ENCODE peak calls at places on chromosomes 5 and 9, in eight cellular contexts. One of them, this sample, is unnamed.

GRCh38 chr9:86022687-86023266 is 76.6 kb downstream of the GOLM1 start:
- DNase-seq in esophagus squamous epithelium: no peak
- DNase-seq in brain microvascular endothelial cell: no peak
- DNase-seq in psoas muscle: no peak
- DNase-seq in H9: no peak
- DNase-seq in RWPE1: no peak
- DNase-seq in tibial nerve: no peak
- DNase-seq in retinal pigment epithelial cell: no peak
- DNase-seq in this sample: no peak

GRCh38 chr5:127988149-127988755 is 95.3 kb upstream of the SLC12A2 start:
- DNase-seq in esophagus squamous epithelium: no peak
- DNase-seq in RWPE1: peak
- DNase-seq in retinal pigment epithelial cell: peak
- DNase-seq in psoas muscle: no peak
- DNase-seq in brain microvascular endothelial cell: peak
- DNase-seq in tibial nerve: no peak
- DNase-seq in H9: no peak
- DNase-seq in this sample: peak

GRCh38 chr9:112007575-112008240 is 111.1 kb downstream of the UGCG start:
- DNase-seq in psoas muscle: no peak
- DNase-seq in H9: no peak
- DNase-seq in retinal pigment epithelial cell: no peak
- DNase-seq in RWPE1: no peak
- DNase-seq in tibial nerve: no peak
- DNase-seq in brain microvascular endothelial cell: no peak
- DNase-seq in esophagus squamous epithelium: no peak
- DNase-seq in this sample: no peak

GRCh38 chr9:120299785-120300184 is 280.2 kb downstream of the CDK5RAP2 start:
- DNase-seq in esophagus squamous epithelium: no peak
- DNase-seq in H9: peak
- DNase-seq in RWPE1: no peak
- DNase-seq in retinal pigment epithelial cell: no peak
- DNase-seq in psoas muscle: no peak
- DNase-seq in tibial nerve: no peak
- DNase-seq in brain microvascular endothelial cell: no peak
- DNase-seq in this sample: peak

GRCh38 chr5:14267166-14267838 is 124.2 kb downstream of the TRIO start:
- DNase-seq in RWPE1: no peak
- DNase-seq in esophagus squamous epithelium: no peak
- DNase-seq in brain microvascular endothelial cell: peak
- DNase-seq in H9: no peak
- DNase-seq in retinal pigment epithelial cell: no peak
- DNase-seq in psoas muscle: no peak
- DNase-seq in tibial nerve: no peak
- DNase-seq in this sample: no peak

GRCh38 chr5:180116077-180116375 is 44.5 kb upstream of the RNF130 start:
- DNase-seq in brain microvascular endothelial cell: no peak
- DNase-seq in psoas muscle: no peak
- DNase-seq in tibial nerve: no peak
- DNase-seq in retinal pigment epithelial cell: no peak
- DNase-seq in H9: peak
- DNase-seq in RWPE1: no peak
- DNase-seq in esophagus squamous epithelium: no peak
- DNase-seq in this sample: no peak

GRCh38 chr5:134101686-134102439 is 12.6 kb upstream of the TCF7 start:
- DNase-seq in H9: peak
- DNase-seq in retinal pigment epithelial cell: no peak
- DNase-seq in brain microvascular endothelial cell: no peak
- DNase-seq in tibial nerve: no peak
- DNase-seq in psoas muscle: peak
- DNase-seq in RWPE1: peak
- DNase-seq in esophagus squamous epithelium: no peak
- DNase-seq in this sample: peak

GRCh38 chr5:1793966-1794895 is 5.4 kb downstream of the MRPL36 start:
- DNase-seq in esophagus squamous epithelium: no peak
- DNase-seq in RWPE1: no peak
- DNase-seq in tibial nerve: no peak
- DNase-seq in H9: no peak
- DNase-seq in retinal pigment epithelial cell: peak
- DNase-seq in psoas muscle: no peak
- DNase-seq in brain microvascular endothelial cell: peak
- DNase-seq in this sample: peak

GRCh38 chr5:64292611-64293215 is 127.1 kb downstream of the RNF180 start:
- DNase-seq in tibial nerve: no peak
- DNase-seq in retinal pigment epithelial cell: no peak
- DNase-seq in RWPE1: no peak
- DNase-seq in esophagus squamous epithelium: no peak
- DNase-seq in brain microvascular endothelial cell: peak
- DNase-seq in H9: no peak
- DNase-seq in psoas muscle: no peak
- DNase-seq in this sample: no peak

GRCh38 chr5:9670371-9670770 is 40.2 kb upstream of the TAS2R1 start:
- DNase-seq in H9: no peak
- DNase-seq in brain microvascular endothelial cell: no peak
- DNase-seq in tibial nerve: no peak
- DNase-seq in esophagus squamous epithelium: no peak
- DNase-seq in retinal pigment epithelial cell: no peak
- DNase-seq in psoas muscle: no peak
- DNase-seq in RWPE1: no peak
- DNase-seq in this sample: no peak

GRCh38 chr9:123725389-123725788 is 204.5 kb downstream of the DENND1A start:
- DNase-seq in H9: peak
- DNase-seq in retinal pigment epithelial cell: no peak
- DNase-seq in brain microvascular endothelial cell: no peak
- DNase-seq in tibial nerve: no peak
- DNase-seq in esophagus squamous epithelium: no peak
- DNase-seq in psoas muscle: peak
- DNase-seq in RWPE1: no peak
- DNase-seq in this sample: no peak

GRCh38 chr9:107368696-107369095 is 85.6 kb downstream of the RAD23B start:
- DNase-seq in psoas muscle: no peak
- DNase-seq in H9: no peak
- DNase-seq in tibial nerve: no peak
- DNase-seq in esophagus squamous epithelium: no peak
- DNase-seq in brain microvascular endothelial cell: no peak
- DNase-seq in retinal pigment epithelial cell: peak
- DNase-seq in RWPE1: no peak
- DNase-seq in this sample: no peak

GRCh38 chr9:69940668-69941067 is 103.0 kb upstream of the MAMDC2 start:
- DNase-seq in tibial nerve: no peak
- DNase-seq in brain microvascular endothelial cell: no peak
- DNase-seq in H9: no peak
- DNase-seq in RWPE1: no peak
- DNase-seq in retinal pigment epithelial cell: no peak
- DNase-seq in esophagus squamous epithelium: no peak
- DNase-seq in psoas muscle: no peak
- DNase-seq in this sample: no peak

GRCh38 chr5:14615365-14615764 is 33.8 kb downstream of the OTULINL start:
- DNase-seq in esophagus squamous epithelium: no peak
- DNase-seq in psoas muscle: no peak
- DNase-seq in RWPE1: no peak
- DNase-seq in H9: no peak
- DNase-seq in brain microvascular endothelial cell: no peak
- DNase-seq in tibial nerve: no peak
- DNase-seq in retinal pigment epithelial cell: no peak
- DNase-seq in this sample: no peak

GRCh38 chr9:131027872-131028179 is 18.9 kb downstream of the LAMC3 start:
- DNase-seq in retinal pigment epithelial cell: no peak
- DNase-seq in H9: no peak
- DNase-seq in psoas muscle: no peak
- DNase-seq in tibial nerve: no peak
- DNase-seq in brain microvascular endothelial cell: no peak
- DNase-seq in esophagus squamous epithelium: no peak
- DNase-seq in RWPE1: no peak
- DNase-seq in this sample: no peak

GRCh38 chr5:116075117-116075910 is 9.5 kb upstream of the COMMD10 start:
- DNase-seq in psoas muscle: no peak
- DNase-seq in retinal pigment epithelial cell: no peak
- DNase-seq in RWPE1: no peak
- DNase-seq in H9: no peak
- DNase-seq in tibial nerve: no peak
- DNase-seq in esophagus squamous epithelium: no peak
- DNase-seq in brain microvascular endothelial cell: no peak
- DNase-seq in this sample: no peak

GRCh38 chr9:87556039-87556438 is 58.4 kb downstream of the DAPK1 start:
- DNase-seq in H9: no peak
- DNase-seq in tibial nerve: no peak
- DNase-seq in psoas muscle: no peak
- DNase-seq in retinal pigment epithelial cell: no peak
- DNase-seq in esophagus squamous epithelium: no peak
- DNase-seq in RWPE1: no peak
- DNase-seq in brain microvascular endothelial cell: no peak
- DNase-seq in this sample: no peak

GRCh38 chr5:119439140-119439625 is 13.1 kb upstream of the HSD17B4 start:
- DNase-seq in psoas muscle: no peak
- DNase-seq in brain microvascular endothelial cell: no peak
- DNase-seq in tibial nerve: no peak
- DNase-seq in esophagus squamous epithelium: no peak
- DNase-seq in RWPE1: no peak
- DNase-seq in retinal pigment epithelial cell: no peak
- DNase-seq in H9: no peak
- DNase-seq in this sample: peak

GRCh38 chr5:132327278-132327959 is 33.2 kb downstream of the SLC22A4 start:
- DNase-seq in tibial nerve: no peak
- DNase-seq in psoas muscle: no peak
- DNase-seq in esophagus squamous epithelium: no peak
- DNase-seq in retinal pigment epithelial cell: no peak
- DNase-seq in RWPE1: no peak
- DNase-seq in brain microvascular endothelial cell: peak
- DNase-seq in H9: no peak
- DNase-seq in this sample: no peak

GRCh38 chr5:169880012-169880673 is 100.2 kb downstream of the INSYN2B start:
- DNase-seq in retinal pigment epithelial cell: no peak
- DNase-seq in H9: no peak
- DNase-seq in RWPE1: no peak
- DNase-seq in esophagus squamous epithelium: no peak
- DNase-seq in brain microvascular endothelial cell: no peak
- DNase-seq in psoas muscle: no peak
- DNase-seq in tibial nerve: no peak
- DNase-seq in this sample: no peak

GRCh38 chr5:132086277-132086794 is 12.7 kb downstream of the CSF2 start:
- DNase-seq in tibial nerve: no peak
- DNase-seq in brain microvascular endothelial cell: peak
- DNase-seq in H9: no peak
- DNase-seq in esophagus squamous epithelium: peak
- DNase-seq in psoas muscle: peak
- DNase-seq in RWPE1: peak
- DNase-seq in retinal pigment epithelial cell: no peak
- DNase-seq in this sample: peak

GRCh38 chr9:77820293-77820954 is 172.3 kb upstream of the GNA14 start:
- DNase-seq in H9: no peak
- DNase-seq in tibial nerve: no peak
- DNase-seq in brain microvascular endothelial cell: peak
- DNase-seq in psoas muscle: no peak
- DNase-seq in retinal pigment epithelial cell: no peak
- DNase-seq in RWPE1: peak
- DNase-seq in esophagus squamous epithelium: no peak
- DNase-seq in this sample: peak

DNA sequence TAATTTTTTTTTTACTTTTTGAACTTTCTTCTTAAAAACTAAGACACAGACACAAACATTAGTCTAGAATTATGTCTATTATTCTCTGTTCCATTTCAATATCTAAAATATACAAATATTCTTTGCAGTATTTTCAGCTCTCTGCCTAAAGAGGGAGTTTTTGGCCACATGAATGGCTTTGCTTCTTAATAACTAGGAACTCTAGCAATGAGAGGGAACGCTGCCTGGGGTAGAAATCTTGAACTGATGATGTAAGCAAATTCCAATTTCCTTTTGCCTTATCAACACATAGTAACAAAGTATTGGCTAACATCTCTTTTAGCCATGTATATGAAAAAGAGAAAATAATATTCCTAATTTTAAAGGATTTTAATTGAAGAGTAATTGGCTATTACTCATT is 51.9 kb downstream of the SLC25A46 start:
- DNase-seq in tibial nerve: no peak
- DNase-seq in RWPE1: peak
- DNase-seq in psoas muscle: no peak
- DNase-seq in brain microvascular endothelial cell: peak
- DNase-seq in H9: no peak
- DNase-seq in retinal pigment epithelial cell: peak
- DNase-seq in esophagus squamous epithelium: no peak
- DNase-seq in this sample: peak
- TF ChIP-seq CTCF in tibial nerve: no peak
- TF ChIP-seq CTCF in RWPE1: peak
- TF ChIP-seq CTCF in psoas muscle: no peak
- TF ChIP-seq CTCF in brain microvascular endothelial cell: peak
- TF ChIP-seq CTCF in H9: no peak
- TF ChIP-seq CTCF in retinal pigment epithelial cell: peak
- TF ChIP-seq CTCF in esophagus squamous epithelium: peak
- TF ChIP-seq CTCF in this sample: peak

GRCh38 chr9:95379630-95380029 is 62.1 kb upstream of the FANCC start:
- DNase-seq in esophagus squamous epithelium: no peak
- DNase-seq in tibial nerve: no peak
- DNase-seq in H9: no peak
- DNase-seq in brain microvascular endothelial cell: no peak
- DNase-seq in RWPE1: no peak
- DNase-seq in retinal pigment epithelial cell: no peak
- DNase-seq in psoas muscle: no peak
- DNase-seq in this sample: no peak
- TF ChIP-seq CTCF in esophagus squamous epithelium: no peak
- TF ChIP-seq CTCF in tibial nerve: no peak
- TF ChIP-seq CTCF in H9: peak
- TF ChIP-seq CTCF in brain microvascular endothelial cell: no peak
- TF ChIP-seq CTCF in RWPE1: no peak
- TF ChIP-seq CTCF in retinal pigment epithelial cell: no peak
- TF ChIP-seq CTCF in psoas muscle: no peak
- TF ChIP-seq CTCF in this sample: no peak

DNA sequence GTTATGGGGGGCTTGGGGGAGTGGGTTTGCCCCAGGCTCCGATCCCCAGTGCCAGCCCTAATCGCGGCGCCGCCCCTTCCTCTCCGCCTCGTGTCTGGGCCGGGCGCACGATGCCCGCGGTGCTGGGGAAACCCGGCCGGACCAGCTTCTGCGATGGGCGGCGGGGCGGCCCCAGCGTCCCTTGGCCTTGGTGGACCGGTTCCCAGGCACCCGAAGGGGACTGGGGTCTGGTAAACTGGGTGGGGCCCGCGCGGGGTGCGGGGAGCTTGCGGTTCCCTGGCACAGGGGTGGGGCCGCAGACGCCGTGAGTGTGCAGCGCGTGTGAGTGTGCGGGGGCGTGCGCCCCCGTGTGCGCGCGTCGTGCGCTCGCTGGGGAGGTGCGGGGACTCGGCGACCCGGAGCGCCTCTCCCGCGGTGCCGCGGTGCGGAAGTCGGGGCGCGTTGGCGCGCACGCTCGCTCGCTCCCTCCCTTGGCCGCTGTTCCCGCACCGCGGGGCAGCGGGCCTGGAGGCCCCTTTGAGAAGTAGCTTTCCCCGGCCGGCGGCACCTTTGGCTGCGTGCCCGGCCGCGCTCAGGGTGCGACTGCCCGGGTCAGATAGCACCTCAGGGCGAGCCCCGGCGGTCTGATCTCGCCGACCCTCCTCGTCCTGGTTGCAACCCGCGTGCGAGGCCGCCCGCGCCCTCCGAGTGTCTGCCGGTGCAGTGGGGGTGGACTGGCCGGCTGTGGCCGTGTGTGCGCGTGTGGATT is 568 bp downstream of the MACIR start:
- DNase-seq in psoas muscle: peak
- DNase-seq in esophagus squamous epithelium: no peak
- DNase-seq in H9: no peak
- DNase-seq in RWPE1: peak
- DNase-seq in tibial nerve: peak
- DNase-seq in brain microvascular endothelial cell: peak
- DNase-seq in retinal pigment epithelial cell: no peak
- DNase-seq in this sample: peak
- TF ChIP-seq CTCF in psoas muscle: no peak
- TF ChIP-seq CTCF in esophagus squamous epithelium: no peak
- TF ChIP-seq CTCF in H9: no peak
- TF ChIP-seq CTCF in RWPE1: no peak
- TF ChIP-seq CTCF in tibial nerve: no peak
- TF ChIP-seq CTCF in brain microvascular endothelial cell: no peak
- TF ChIP-seq CTCF in retinal pigment epithelial cell: no peak
- TF ChIP-seq CTCF in this sample: no peak

GRCh38 chr5:148884339-148885020 is 58.1 kb downstream of the ADRB2 start:
- DNase-seq in H9: no peak
- DNase-seq in tibial nerve: no peak
- DNase-seq in psoas muscle: no peak
- DNase-seq in esophagus squamous epithelium: no peak
- DNase-seq in RWPE1: no peak
- DNase-seq in brain microvascular endothelial cell: no peak
- DNase-seq in retinal pigment epithelial cell: no peak
- DNase-seq in this sample: no peak
- TF ChIP-seq CTCF in H9: no peak
- TF ChIP-seq CTCF in tibial nerve: no peak
- TF ChIP-seq CTCF in psoas muscle: no peak
- TF ChIP-seq CTCF in esophagus squamous epithelium: no peak
- TF ChIP-seq CTCF in RWPE1: no peak
- TF ChIP-seq CTCF in brain microvascular endothelial cell: no peak
- TF ChIP-seq CTCF in retinal pigment epithelial cell: no peak
- TF ChIP-seq CTCF in this sample: no peak